ENCODE peak calls at places on chromosomes 13 and 19, in seven cellular contexts. N is GM23338, D is RWPE1, Q is tibial artery, V is heart left ventricle, K is ovary, A is stomach. W is an unnamed sample.

GRCh38 chr13:75485286-75486062 is 3.5 kb upstream of the TBC1D4 start:
- DNase-seq in D (no peak), A (no peak), N (peak; percentile 51), V (no peak), K (no peak), Q (no peak), W (no peak)

GRCh38 chr19:710767-711166 is 2.0 kb downstream of the PALM start:
- DNase-seq in Q (no peak), N (no peak), A (no peak), V (no peak), D (no peak), K (peak; percentile 53), W (no peak)

GRCh38 chr19:5080030-5080644 is 111.2 kb downstream of the KDM4B start:
- DNase-seq in D (no peak), K (no peak), Q (no peak), A (no peak), N (no peak), V (no peak), W (no peak)

GRCh38 chr19:33823341-33823740 is 26.7 kb downstream of the KCTD15 start:
- DNase-seq in Q (peak; percentile 33), K (no peak), A (no peak), D (no peak), V (no peak), N (no peak), W (no peak)

GRCh38 chr13:83085186-83085900 is 796.9 kb downstream of the SLITRK1 start:
- DNase-seq in N (no peak), A (no peak), V (no peak), Q (no peak), D (no peak), K (no peak), W (no peak)

GRCh38 chr19:18590273-18591272 is 2.0 kb downstream of the REX1BD start:
- DNase-seq in N (peak; percentile 99), D (peak; percentile 59), K (peak; percentile 67), A (no peak), V (no peak), Q (peak; percentile 85), W (peak; percentile 51)

GRCh38 chr13:45674908-45675307 is 27.2 kb upstream of the CBY2 start:
- DNase-seq in A (no peak), D (peak; percentile 65), V (no peak), N (peak; percentile 19), Q (no peak), K (no peak), W (no peak)

GRCh38 chr13:106212436-106213010 is 322.9 kb downstream of the EFNB2 start:
- DNase-seq in Q (no peak), D (no peak), N (no peak), V (no peak), K (no peak), A (no peak), W (no peak)

GRCh38 chr19:6220385-6221191 is 59.2 kb downstream of the MLLT1 start:
- DNase-seq in V (peak; percentile 75), A (no peak), N (no peak), Q (peak; percentile 86), D (no peak), K (peak; percentile 85), W (peak; percentile 71)

GRCh38 chr19:7815325-7815724 is 14.7 kb upstream of the EVI5L start:
- DNase-seq in D (no peak), A (no peak), V (no peak), N (no peak), Q (no peak), K (no peak), W (no peak)

GRCh38 chr13:21033224-21033855 is 28.0 kb downstream of the LATS2 start:
- DNase-seq in V (no peak), D (no peak), N (no peak), K (no peak), Q (peak; percentile 77), A (peak; percentile 69), W (peak; percentile 81)

GRCh38 chr19:51750381-51751124 is 1.1 kb downstream of the FPR1 start:
- DNase-seq in N (no peak), A (no peak), V (no peak), Q (no peak), D (no peak), K (no peak), W (no peak)

GRCh38 chr19:3949997-3950859 is 17.4 kb downstream of the NMRK2 start:
- DNase-seq in N (no peak), D (no peak), K (no peak), V (no peak), A (no peak), Q (no peak), W (peak; percentile 57)

GRCh38 chr19:531009-531752 is 379 bp upstream of the CDC34 start:
- DNase-seq in A (peak; percentile 88), V (peak; percentile 94), Q (peak; percentile 91), D (peak; percentile 94), N (peak; percentile 92), K (peak; percentile 88), W (peak; percentile 76)

GRCh38 chr19:3017923-3018322 is 11.2 kb downstream of the TLE2 start:
- DNase-seq in V (no peak), K (no peak), D (no peak), A (no peak), Q (no peak), N (no peak), W (no peak)

GRCh38 chr13:23701646-23702045 is 131.4 kb downstream of the TNFRSF19 start:
- DNase-seq in Q (peak; percentile 93), V (peak; percentile 84), D (no peak), K (peak; percentile 74), A (peak; percentile 35), N (no peak), W (peak; percentile 77)

GRCh38 chr19:14565765-14566711 is 5.8 kb downstream of the NDUFB7 start:
- DNase-seq in V (no peak), K (no peak), D (no peak), A (no peak), N (no peak), Q (no peak), W (no peak)
- H3K27ac ChIP-seq in V (no peak overlapping the region), K (no peak overlapping the region), D (peak overlapping the region; percentile 100), A (no peak overlapping the region), N (no peak overlapping the region), Q (no peak overlapping the region), W (no peak overlapping the region)

GRCh38 chr13:36102721-36103120 is 28.5 kb downstream of the DCLK1 start:
- DNase-seq in N (no peak), V (no peak), D (no peak), Q (no peak), A (no peak), K (no peak), W (no peak)

GRCh38 chr13:36101157-36101556 is 30.0 kb downstream of the DCLK1 start:
- DNase-seq in K (no peak), D (no peak), N (no peak), A (no peak), Q (no peak), V (no peak), W (no peak)

GRCh38 chr13:36108342-36108741 is 22.8 kb downstream of the DCLK1 start:
- DNase-seq in V (no peak), Q (no peak), N (no peak), D (no peak), A (no peak), K (no peak), W (no peak)

DNA sequence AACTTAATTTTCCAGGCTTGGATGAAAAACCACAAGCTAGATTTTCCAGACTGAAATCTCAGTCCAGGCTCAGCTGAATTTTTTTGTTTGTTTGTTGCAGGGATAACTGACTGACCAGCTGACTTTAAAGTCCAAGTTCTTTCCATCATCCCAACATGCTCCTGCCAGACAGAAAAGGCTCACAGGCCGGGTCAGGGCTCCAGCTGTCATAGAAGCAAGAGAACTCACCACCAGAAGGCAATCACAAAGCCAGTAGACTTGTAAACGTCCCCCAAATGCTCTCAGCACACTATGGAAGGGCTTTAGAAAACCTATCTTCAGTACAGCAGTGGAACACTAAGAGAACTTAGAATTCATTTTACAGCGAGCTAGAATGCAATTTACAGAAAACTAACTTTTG is 25.5 kb downstream of the DCLK1 start:
- DNase-seq in A (no peak), V (no peak), D (no peak), K (no peak), N (no peak), Q (no peak), W (no peak)
- H3K27ac ChIP-seq in A (no peak overlapping the region), V (no peak overlapping the region), D (no peak overlapping the region), K (no peak overlapping the region), N (no peak overlapping the region), Q (no peak overlapping the region), W (no peak overlapping the region)

GRCh38 chr19:30229524-30230174 is 142.5 kb upstream of the ZNF536 start:
- DNase-seq in D (no peak), N (peak; percentile 36), A (no peak), K (no peak), Q (no peak), V (no peak), W (no peak)

GRCh38 chr19:30227071-30227621 is 145.0 kb upstream of the ZNF536 start:
- DNase-seq in V (no peak), K (no peak), N (peak; percentile 63), D (no peak), A (no peak), Q (no peak), W (no peak)

GRCh38 chr19:30227661-30228112 is 144.5 kb upstream of the ZNF536 start:
- DNase-seq in V (peak; percentile 85), A (peak; percentile 33), N (peak; percentile 85), D (peak; percentile 52), Q (no peak), K (no peak), W (no peak)

GRCh38 chr19:30228726-30229523 is 143.3 kb upstream of the ZNF536 start:
- DNase-seq in N (peak; percentile 35), A (no peak), Q (no peak), D (no peak), V (no peak), K (no peak), W (no peak)

DNA sequence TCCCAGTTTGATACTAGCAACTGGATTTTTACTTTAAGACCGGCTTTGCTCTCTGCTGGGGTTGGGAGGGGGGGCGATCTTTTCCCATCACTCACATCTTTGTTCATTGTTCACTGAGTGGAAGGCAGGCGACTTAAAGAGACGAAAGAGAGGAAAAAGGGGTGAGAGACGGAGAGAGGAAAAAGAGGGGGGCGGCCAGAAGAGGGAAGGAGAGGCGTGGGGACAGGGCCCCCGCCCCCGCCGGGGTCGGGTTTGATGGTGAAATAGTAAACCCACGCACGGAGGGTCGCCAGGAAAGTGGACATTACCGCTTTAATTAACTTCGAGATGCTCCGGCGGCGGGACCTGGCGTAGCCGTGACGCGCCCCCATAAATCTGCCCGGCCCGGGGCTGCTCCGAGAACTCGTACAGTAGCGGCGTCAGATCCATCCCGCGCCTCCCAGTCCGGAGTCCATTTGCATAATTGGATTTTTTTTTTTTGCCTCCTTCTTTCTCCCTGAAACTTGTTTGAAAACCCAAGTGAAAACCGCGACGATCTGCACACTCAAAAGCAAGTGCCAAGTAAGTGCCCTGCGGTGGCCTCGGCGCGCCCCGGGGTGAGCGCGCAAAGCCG is 144.0 kb upstream of the ZNF536 start:
- DNase-seq in A (no peak), K (no peak), N (peak; percentile 54), V (no peak), Q (no peak), D (no peak), W (no peak)
- H3K27ac ChIP-seq in A (peak overlapping the region; percentile 33), K (no peak overlapping the region), N (no peak overlapping the region), V (no peak overlapping the region), Q (no peak overlapping the region), D (no peak overlapping the region), W (no peak overlapping the region)

DNA sequence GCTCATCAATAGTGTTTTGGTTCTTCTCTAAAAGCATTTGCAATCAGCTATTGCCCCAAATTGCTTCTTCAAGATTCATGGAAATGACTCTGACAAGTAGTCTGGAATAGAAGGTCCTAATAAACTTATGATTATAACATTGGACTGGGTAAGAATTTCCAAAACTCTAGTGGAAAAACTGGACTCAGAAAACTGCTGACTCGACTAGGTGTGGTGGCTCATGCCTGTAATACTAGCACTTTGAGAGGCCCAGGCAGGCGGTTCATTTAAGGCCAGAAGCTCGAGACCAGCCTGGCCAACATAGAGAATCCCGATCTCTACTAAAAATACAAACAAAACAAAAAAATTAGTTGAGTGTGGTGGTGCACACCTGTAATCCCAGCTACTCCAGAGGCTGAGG is 15.5 kb upstream of the AKT2 start:
- DNase-seq in K (no peak), Q (no peak), D (no peak), N (no peak), V (no peak), A (no peak), W (no peak)
- H3K27ac ChIP-seq in K (no peak overlapping the region), Q (no peak overlapping the region), D (no peak overlapping the region), N (no peak overlapping the region), V (no peak overlapping the region), A (no peak overlapping the region), W (no peak overlapping the region)

W was measured in gastrocnemius medialis.